ENCODE peak calls at places on chromosomes 4 and X, in six cellular contexts. E, Y, J, D, U and W are unnamed samples. For H3K4me1, the result is how much of the 10 kb centered on the place peaks cover.

GRCh38 chr4:149555146-149555545 is 260.5 kb downstream of the IQCM start:
- DNase-seq in E (no peak), Y (no peak), J (no peak), D (no peak), U (no peak), W (no peak)

GRCh38 chr4:184288451-184289178 is 70.9 kb upstream of the ENPP6 start:
- DNase-seq in E (no peak), Y (no peak), J (no peak), D (no peak), U (no peak), W (no peak)

GRCh38 chrX:66915893-66916292 is 277.0 kb upstream of the EDA2R start:
- DNase-seq in E (no peak), Y (no peak), J (peak), D (no peak), U (no peak), W (peak)

GRCh38 chr4:166153539-166153938 is 280.5 kb downstream of the TLL1 start:
- DNase-seq in E (no peak), Y (no peak), J (no peak), D (no peak), U (no peak), W (no peak)

GRCh38 chr4:185700048-185700447 is 111.9 kb downstream of the SORBS2 start:
- DNase-seq in E (no peak), Y (no peak), J (no peak), D (no peak), U (no peak), W (no peak)

GRCh38 chrX:129193357-129193756 is 329.9 kb downstream of the SMARCA1 start:
- DNase-seq in E (no peak), Y (peak), J (no peak), D (no peak), U (peak), W (no peak)

GRCh38 chrX:10341309-10341708 is 184.5 kb downstream of the CLCN4 start:
- DNase-seq in E (no peak), Y (no peak), J (no peak), D (no peak), U (no peak), W (no peak)

GRCh38 chrX:145405012-145405411 is 157.7 kb downstream of the SPANXN1 start:
- DNase-seq in E (no peak), Y (no peak), J (peak), D (no peak), U (no peak), W (peak)

GRCh38 chrX:80335062-80335830 is 85.0 kb upstream of the TENT5D start:
- DNase-seq in E (no peak), Y (peak), J (peak), D (peak), U (peak), W (peak)

GRCh38 chrX:8692886-8693285 is 39.1 kb downstream of the ANOS1 start:
- DNase-seq in E (no peak), Y (no peak), J (no peak), D (no peak), U (no peak), W (no peak)

GRCh38 chrX:108178099-108178498 is 86.5 kb downstream of the ATG4A start:
- DNase-seq in E (no peak), Y (no peak), J (peak), D (no peak), U (no peak), W (peak)

GRCh38 chrX:37685452-37686347 is at the start of gene XK:
- DNase-seq in E (no peak), Y (no peak), J (peak), D (peak), U (peak), W (peak)

GRCh38 chrX:136214551-136214950 is 36.6 kb downstream of the MAP7D3 start:
- DNase-seq in E (no peak), Y (no peak), J (peak), D (no peak), U (no peak), W (no peak)

GRCh38 chr4:27703771-27704170 is 843.1 kb downstream of the STIM2 start:
- DNase-seq in E (no peak), Y (no peak), J (no peak), D (no peak), U (no peak), W (no peak)
- H3K4me1 ChIP-seq in E (under half), Y (under half), J (under half), D (under half), U (under half), W (under half)

GRCh38 chr4:137514401-137515116 is 17.7 kb downstream of the PCDH18 start:
- DNase-seq in E (no peak), Y (no peak), J (no peak), D (no peak), U (no peak), W (no peak)

GRCh38 chr4:137509855-137510282 is 22.4 kb downstream of the PCDH18 start:
- DNase-seq in E (no peak), Y (no peak), J (peak), D (no peak), U (no peak), W (peak)

GRCh38 chr4:137510866-137511265 is 21.4 kb downstream of the PCDH18 start:
- DNase-seq in E (no peak), Y (no peak), J (peak), D (no peak), U (no peak), W (no peak)
- H3K27ac ChIP-seq in E (no peak), Y (no peak), J (no peak), D (no peak), U (peak), W (no peak)

DNA sequence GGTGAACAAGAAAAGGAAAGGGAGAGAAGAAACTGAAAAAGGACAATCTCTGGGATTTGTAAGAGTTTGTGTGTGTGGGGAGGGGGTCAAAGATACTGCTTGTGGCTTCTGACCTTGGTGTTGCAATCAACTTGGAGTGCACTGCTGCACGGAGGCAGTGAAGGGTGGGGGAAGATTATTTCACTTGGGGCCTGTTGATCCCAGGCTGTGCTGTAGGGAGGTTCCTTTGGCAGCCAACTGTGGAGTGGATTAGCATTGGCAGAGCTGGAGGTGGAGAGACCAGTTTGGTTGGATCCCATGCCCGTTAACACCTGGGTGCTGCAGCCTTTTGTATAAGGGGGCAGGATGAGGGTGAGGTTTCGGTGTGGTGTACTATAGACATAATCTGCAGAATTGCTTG is 38.2 kb downstream of the AFF1 start:
- DNase-seq in E (no peak), Y (no peak), J (peak), D (peak), U (peak), W (peak)
- H3K4me1 ChIP-seq in E (under half), Y (under half), J (under half), D (under half), U (under half), W (under half)

DNA sequence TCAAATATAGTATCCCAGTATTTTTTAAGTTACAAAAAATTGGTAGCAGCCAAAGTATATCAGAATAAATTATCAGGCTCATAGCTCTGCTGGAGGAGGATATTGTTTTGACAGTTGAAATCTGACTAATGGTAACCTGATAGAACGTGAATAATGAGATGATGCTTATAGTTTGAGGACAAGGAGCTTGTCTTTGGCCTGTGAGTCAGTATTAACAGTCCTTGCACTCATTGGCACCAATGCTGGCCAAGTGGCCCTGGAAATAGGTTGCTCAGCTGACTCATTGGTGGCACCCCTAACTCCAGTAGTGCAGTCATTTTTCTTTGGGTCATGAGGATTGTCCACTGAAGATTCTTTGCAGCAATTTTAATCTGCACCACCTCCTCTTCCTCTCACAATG is 203.3 kb upstream of the JADE1 start:
- DNase-seq in E (no peak), Y (no peak), J (no peak), D (no peak), U (no peak), W (no peak)
- H3K27ac ChIP-seq in E (no peak), Y (no peak), J (no peak), D (no peak), U (no peak), W (no peak)

GRCh38 chr4:13531609-13531998 is 12.7 kb downstream of the NKX3-2 start:
- DNase-seq in E (no peak), Y (no peak), J (no peak), D (no peak), U (no peak), W (no peak)
- H3K4me1 ChIP-seq in E (under half), Y (under half), J (under half), D (under half), U (under half), W (under half)

GRCh38 chr4:80074059-80074458 is 1.0 kb upstream of the ANTXR2 start:
- DNase-seq in E (no peak), Y (no peak), J (no peak), D (no peak), U (no peak), W (no peak)
- H3K27ac ChIP-seq in E (no peak), Y (no peak), J (no peak), D (peak), U (peak), W (no peak)

GRCh38 chr4:88965053-88965452 is 91.9 kb downstream of the FAM13A start:
- DNase-seq in E (no peak), Y (no peak), J (no peak), D (no peak), U (no peak), W (no peak)
- H3K4me1 ChIP-seq in E (under half), Y (under half), J (under half), D (under half), U (under half), W (under half)